ENCODE peak calls at places on chromosomes 1 and 21, in six cellular contexts. L is heart left ventricle, X is body of pancreas, I is esophagus squamous epithelium, B is IMR-90, D is Peyer's patch. N is an unnamed sample.

GRCh38 chr21:37159053-37159776 is 86.2 kb downstream of the TTC3 start:
- DNase-seq in X (no peak), B (peak; percentile 76), D (no peak), L (no peak), I (no peak), N (no peak)

GRCh38 chr1:81254560-81254959 is 546.2 kb upstream of the ADGRL2 start:
- DNase-seq in L (no peak), B (no peak), I (no peak), X (no peak), D (no peak), N (no peak)

GRCh38 chr1:94799201-94799600 is 21.0 kb upstream of the SLC44A3 start:
- DNase-seq in L (no peak), D (no peak), I (no peak), B (peak; percentile 52), X (no peak), N (no peak)

GRCh38 chr1:8122477-8123407 is 96.6 kb upstream of the ERRFI1 start:
- DNase-seq in I (no peak), X (no peak), B (peak; percentile 85), L (no peak), D (no peak), N (no peak)

GRCh38 chr21:36783612-36784383 is 84.9 kb downstream of the SIM2 start:
- DNase-seq in X (no peak), L (no peak), I (no peak), B (peak; percentile 97), D (peak; percentile 11), N (no peak)

GRCh38 chr1:5640845-5641244 is 351.4 kb downstream of the NPHP4 start:
- DNase-seq in X (no peak), L (no peak), B (no peak), D (peak; percentile 33), I (no peak), N (no peak)

GRCh38 chr1:239772456-239772855 is 319.2 kb upstream of the FMN2 start:
- DNase-seq in D (no peak), X (no peak), B (no peak), L (no peak), I (no peak), N (no peak)

GRCh38 chr1:244350027-244350426 is 101.7 kb downstream of the ADSS2 start:
- DNase-seq in X (no peak), L (no peak), B (no peak), I (no peak), D (no peak), N (no peak)

GRCh38 chr1:31381394-31382287 is 8.8 kb upstream of the FABP3 start:
- DNase-seq in I (no peak), L (peak; percentile 59), X (no peak), D (no peak), B (no peak), N (no peak)

GRCh38 chr1:46184920-46185658 is 8.8 kb upstream of the P3R3URF start:
- DNase-seq in X (no peak), I (no peak), D (no peak), L (no peak), B (no peak), N (no peak)

GRCh38 chr1:221439734-221440436 is 302.0 kb downstream of the DUSP10 start:
- DNase-seq in X (no peak), B (peak; percentile 98), L (no peak), D (no peak), I (no peak), N (no peak)

GRCh38 chr1:23845163-23845562 is 19.9 kb upstream of the HMGCL start:
- DNase-seq in D (no peak), I (no peak), B (no peak), X (no peak), L (no peak), N (no peak)

GRCh38 chr1:145961425-145962156 is 2.8 kb downstream of the ANKRD34A start:
- DNase-seq in D (peak; percentile 81), I (no peak), X (peak; percentile 49), B (no peak), L (peak; percentile 56), N (peak; percentile 53)

GRCh38 chr1:230160957-230161771 is 94.1 kb downstream of the GALNT2 start:
- DNase-seq in I (no peak), X (peak; percentile 13), L (peak; percentile 19), D (peak; percentile 71), B (peak; percentile 46), N (peak; percentile 41)

GRCh38 chr1:43970502-43970901 is 692 bp downstream of the DPH2 start:
- DNase-seq in B (no peak), I (no peak), D (no peak), L (no peak), X (no peak), N (peak; percentile 50)

GRCh38 chr1:30111431-30111830 is 612.0 kb downstream of the MATN1 start:
- DNase-seq in L (peak; percentile 43), D (peak; percentile 55), B (peak; percentile 41), I (no peak), X (peak; percentile 56), N (peak; percentile 44)

GRCh38 chr1:12184008-12184681 is 17.4 kb downstream of the TNFRSF1B start:
- DNase-seq in B (peak; percentile 85), X (peak; percentile 52), L (peak; percentile 89), I (no peak), D (peak; percentile 83), N (peak; percentile 84)

GRCh38 chr1:31647106-31647505 is 2.4 kb upstream of the PEF1 start:
- DNase-seq in L (no peak), I (no peak), B (peak; percentile 62), X (no peak), D (no peak), N (no peak)

GRCh38 chr1:204927673-204928641 is 57.3 kb downstream of the NFASC start:
- DNase-seq in L (no peak), B (no peak), X (no peak), I (no peak), D (no peak), N (no peak)

GRCh38 chr21:31714741-31715365 is 17.1 kb downstream of the SCAF4 start:
- DNase-seq in B (no peak), D (no peak), I (no peak), X (no peak), L (no peak), N (no peak)

GRCh38 chr1:15304708-15305326 is 57.8 kb downstream of the FHAD1 start:
- DNase-seq in I (no peak), L (peak; percentile 34), D (peak; percentile 82), B (peak; percentile 56), X (peak; percentile 85), N (peak; percentile 68)

GRCh38 chr1:170770254-170770653 is 106.3 kb downstream of the PRRX1 start:
- DNase-seq in L (no peak), I (no peak), X (no peak), D (no peak), B (no peak), N (no peak)

GRCh38 chr1:47104816-47105215 is 32.4 kb upstream of the CYP4A22 start:
- DNase-seq in X (no peak), D (no peak), B (no peak), L (no peak), I (no peak), N (no peak)

GRCh38 chr1:188715566-188715965 is 1762.1 kb downstream of the BRINP3 start:
- DNase-seq in D (no peak), B (no peak), I (no peak), X (no peak), L (no peak), N (no peak)

GRCh38 chr1:222955964-222956363 is 141.1 kb downstream of the DISP1 start:
- DNase-seq in D (no peak), I (no peak), X (no peak), L (no peak), B (no peak), N (no peak)

GRCh38 chr1:21251773-21252471 is 38.3 kb downstream of the ECE1 start:
- DNase-seq in D (peak; percentile 66), I (no peak), L (no peak), X (peak; percentile 92), B (peak; percentile 96), N (peak; percentile 66)

GRCh38 chr1:88036345-88036999 is 647.6 kb upstream of the PKN2 start:
- DNase-seq in X (no peak), L (no peak), I (no peak), B (no peak), D (no peak), N (no peak)

GRCh38 chr1:204448321-204448964 is 36.8 kb upstream of the PPP1R15B start:
- DNase-seq in B (no peak), L (no peak), X (no peak), I (no peak), D (peak; percentile 92), N (no peak)

GRCh38 chr1:243903023-243903422 is 53.0 kb upstream of the AKT3 start:
- DNase-seq in I (no peak), X (no peak), L (no peak), D (no peak), B (no peak), N (no peak)

GRCh38 chr1:235068155-235069121 is 60.2 kb downstream of the TOMM20 start:
- DNase-seq in X (peak; percentile 23), I (no peak), L (no peak), B (peak; percentile 89), D (peak; percentile 75), N (peak; percentile 79)

GRCh38 chr1:202134645-202135172 is 9.8 kb downstream of the ARL8A start:
- DNase-seq in B (no peak), I (no peak), L (no peak), X (peak; percentile 30), D (no peak), N (peak; percentile 82)

GRCh38 chr1:228105269-228105995 is 2.3 kb upstream of the C1orf35 start:
- DNase-seq in D (no peak), L (no peak), I (no peak), B (no peak), X (no peak), N (peak; percentile 46)

GRCh38 chr1:228106800-228107054 is 2.4 kb downstream of the MRPL55 start:
- DNase-seq in B (no peak), D (no peak), L (no peak), I (no peak), X (no peak), N (no peak)

GRCh38 chr1:228102791-228103620 is at the start of gene C1orf35:
- DNase-seq in L (peak; percentile 94), I (peak; percentile 57), B (peak; percentile 88), D (peak; percentile 97), X (peak; percentile 94), N (peak; percentile 94)

GRCh38 chr1:228105996-228106799 is 2.9 kb downstream of the MRPL55 start:
- DNase-seq in L (no peak), I (no peak), B (no peak), X (no peak), D (no peak), N (no peak)

GRCh38 chr1:228104526-228105251 is 1.6 kb upstream of the C1orf35 start:
- DNase-seq in D (no peak), L (no peak), I (no peak), X (no peak), B (no peak), N (peak; percentile 75)
- TF ChIP-seq POLR2A in D (no peak), L (no peak), I (no peak), X (no peak), B (no peak), N (no peak)

GRCh38 chr21:41506005-41506404 is 2.0 kb downstream of the TMPRSS2 start:
- DNase-seq in D (no peak), B (no peak), X (peak; percentile 88), L (no peak), I (no peak), N (no peak)
- H3K4me3 ChIP-seq in D (no peak overlapping the region), B (no peak overlapping the region), X (peak overlapping the region; percentile 52), L (no peak overlapping the region), I (peak overlapping the region; percentile 43), N (no peak overlapping the region)

GRCh38 chr1:214027498-214027897 is 39.7 kb downstream of the PROX1 start:
- DNase-seq in L (no peak), D (no peak), B (no peak), X (peak; percentile 35), I (no peak), N (no peak)
- H3K4me1 ChIP-seq in L (no peaks in the 10 kb centered on the region), D (no peaks in the 10 kb centered on the region), B (no peaks in the 10 kb centered on the region), X (peaks cover 48% of the 10 kb centered on the region), I (no peaks in the 10 kb centered on the region), N (peaks cover 80% of the 10 kb centered on the region)

GRCh38 chr1:228107636-228108035 is 1.5 kb downstream of the MRPL55 start:
- DNase-seq in I (no peak), D (no peak), X (no peak), B (no peak), L (no peak), N (peak; percentile 44)
- TF ChIP-seq POLR2A in I (no peak), D (no peak), X (no peak), B (no peak), L (no peak), N (no peak)